ENCODE peak calls at places on chromosomes 12 and 14, in seven cellular contexts. S is CD4-positive, alpha-beta T cell; J is tibial nerve; N is DND-41; C is colonic mucosa; P is A549; D is left ventricle myocardium inferior. T is an unnamed sample. For H3K9me3, the result is how much of the 10 kb centered on the place peaks cover.

GRCh38 chr14:60300019-60300418 is 51.0 kb downstream of the PPM1A start:
- DNase-seq in S (no peak), J (no peak), N (no peak), C (no peak), P (no peak), D (no peak), T (no peak)

GRCh38 chr12:92363295-92364146 is 217.9 kb upstream of the BTG1 start:
- DNase-seq in S (peak), J (peak), N (peak), C (peak), P (no peak), D (peak), T (peak)

GRCh38 chr12:115640929-115641328 is 636.6 kb downstream of the MED13L start:
- DNase-seq in S (no peak), J (no peak), N (no peak), C (no peak), P (no peak), D (no peak), T (no peak)

GRCh38 chr12:7899755-7900154 is 27.0 kb upstream of the SLC2A14 start:
- DNase-seq in S (no peak), J (no peak), N (no peak), C (no peak), P (no peak), D (no peak), T (no peak)

GRCh38 chr12:49766115-49766455 is 24.7 kb downstream of the TMBIM6 start:
- DNase-seq in S (no peak), J (no peak), N (no peak), C (no peak), P (no peak), D (no peak), T (no peak)

GRCh38 chr14:58817846-58818245 is 180.1 kb downstream of the DACT1 start:
- DNase-seq in S (no peak), J (no peak), N (no peak), C (no peak), P (no peak), D (no peak), T (no peak)

GRCh38 chr14:55348766-55349453 is 62.7 kb downstream of the ATG14 start:
- DNase-seq in S (no peak), J (no peak), N (no peak), C (no peak), P (no peak), D (no peak), T (no peak)

GRCh38 chr12:121144416-121144914 is 11.8 kb downstream of the P2RX7 start:
- DNase-seq in S (no peak), J (no peak), N (no peak), C (no peak), P (peak), D (no peak), T (no peak)

GRCh38 chr14:42779024-42779423 is 1172.3 kb downstream of the LRFN5 start:
- DNase-seq in S (no peak), J (no peak), N (no peak), C (no peak), P (no peak), D (no peak), T (no peak)

GRCh38 chr14:104604461-104605449 is at the start of gene TMEM179:
- DNase-seq in S (no peak), J (no peak), N (no peak), C (no peak), P (no peak), D (no peak), T (no peak)

GRCh38 chr12:39897315-39897714 is 208.6 kb downstream of the SLC2A13 start:
- DNase-seq in S (no peak), J (no peak), N (no peak), C (no peak), P (no peak), D (no peak), T (no peak)

GRCh38 chr14:94671870-94672444 is 59.8 kb downstream of the SERPINA3 start:
- DNase-seq in S (no peak), J (no peak), N (no peak), C (no peak), P (no peak), D (no peak), T (no peak)

GRCh38 chr14:74508292-74508731 is 14.7 kb downstream of the ISCA2 start:
- DNase-seq in S (no peak), J (no peak), N (no peak), C (no peak), P (peak), D (no peak), T (no peak)

GRCh38 chr12:20716037-20716436 is 20.9 kb downstream of the SLCO1C1 start:
- DNase-seq in S (no peak), J (no peak), N (no peak), C (peak), P (peak), D (no peak), T (no peak)

GRCh38 chr12:468671-469389 is 9.1 kb downstream of the B4GALNT3 start:
- DNase-seq in S (no peak), J (no peak), N (no peak), C (peak), P (no peak), D (no peak), T (no peak)

GRCh38 chr14:36672095-36672494 is 10.4 kb downstream of the PAX9 start:
- DNase-seq in S (no peak), J (no peak), N (no peak), C (no peak), P (no peak), D (no peak), T (no peak)

GRCh38 chr12:464484-465267 is 4.9 kb downstream of the B4GALNT3 start:
- DNase-seq in S (no peak), J (no peak), N (no peak), C (no peak), P (no peak), D (no peak), T (no peak)

GRCh38 chr12:111029305-111029704 is 108.9 kb upstream of the MYL2 start:
- DNase-seq in S (no peak), J (no peak), N (no peak), C (no peak), P (no peak), D (no peak), T (no peak)

DNA sequence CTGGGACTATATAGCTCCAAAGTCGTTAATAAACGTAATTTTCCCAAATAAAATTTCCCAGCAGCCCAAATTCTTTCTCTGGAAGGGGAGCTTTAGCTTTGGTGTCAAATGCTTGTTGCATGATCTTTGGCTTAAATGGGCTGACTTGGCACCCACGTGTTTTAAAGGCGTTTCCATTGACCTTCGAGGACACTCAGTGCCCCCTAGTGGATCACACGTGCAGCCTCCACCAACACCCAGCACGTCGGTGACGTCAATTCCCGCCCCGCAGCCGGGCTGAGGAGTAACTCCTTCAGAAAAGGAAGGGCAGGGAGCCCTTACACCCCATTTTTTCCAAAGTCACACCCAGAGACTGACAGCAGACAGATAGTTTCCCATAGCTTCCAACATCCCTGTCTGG is 707.8 kb downstream of the AACS start:
- DNase-seq in S (no peak), J (peak), N (peak), C (no peak), P (peak), D (no peak), T (no peak)
- TF ChIP-seq CTCF in S (no peak), J (no peak), N (peak), C (no peak), P (no peak), D (peak), T (no peak)

DNA sequence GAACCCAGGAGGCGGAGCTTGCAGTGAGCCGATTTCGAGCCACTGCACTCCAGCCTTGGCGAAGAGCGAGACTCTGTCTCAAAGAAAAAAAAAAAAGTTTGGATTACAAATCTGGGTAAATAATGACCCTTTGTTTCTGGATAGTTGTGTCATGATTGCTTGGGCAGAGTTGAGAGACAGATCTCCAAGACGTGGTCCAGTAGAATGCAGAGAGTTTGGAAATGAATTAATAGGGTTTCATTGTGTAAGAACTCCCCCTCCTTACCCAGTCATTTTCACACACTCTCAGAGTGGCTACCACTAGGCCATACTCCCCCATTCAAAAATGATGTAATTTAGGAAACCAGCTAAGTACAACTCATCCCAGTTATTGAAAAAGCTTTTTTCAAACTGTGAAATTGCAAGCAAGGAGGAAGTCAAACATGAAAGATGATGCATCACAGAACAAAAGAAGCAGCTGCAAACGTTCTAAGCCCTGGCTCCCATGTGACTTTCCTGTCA is 1331.9 kb downstream of the AACS start:
- DNase-seq in S (no peak), J (no peak), N (no peak), C (no peak), P (no peak), D (no peak), T (no peak)
- H3K9me3 ChIP-seq in S (under half), J (under half), N (under half), C (under half), P (under half), D (under half), T (under half)

GRCh38 chr12:122981587-122982493 is 1.4 kb downstream of the ARL6IP4 start:
- DNase-seq in S (no peak), J (no peak), N (no peak), C (no peak), P (no peak), D (no peak), T (no peak)

GRCh38 chr12:122982494-122982850 is 2.0 kb downstream of the ARL6IP4 start:
- DNase-seq in S (no peak), J (no peak), N (no peak), C (no peak), P (no peak), D (no peak), T (no peak)

GRCh38 chr12:122979908-122980191 is 631 bp upstream of the ARL6IP4 start:
- DNase-seq in S (no peak), J (no peak), N (no peak), C (no peak), P (no peak), D (no peak), T (no peak)

GRCh38 chr12:122980192-122981035 is at the start of gene ARL6IP4:
- DNase-seq in S (peak), J (no peak), N (peak), C (peak), P (peak), D (peak), T (peak)

DNA sequence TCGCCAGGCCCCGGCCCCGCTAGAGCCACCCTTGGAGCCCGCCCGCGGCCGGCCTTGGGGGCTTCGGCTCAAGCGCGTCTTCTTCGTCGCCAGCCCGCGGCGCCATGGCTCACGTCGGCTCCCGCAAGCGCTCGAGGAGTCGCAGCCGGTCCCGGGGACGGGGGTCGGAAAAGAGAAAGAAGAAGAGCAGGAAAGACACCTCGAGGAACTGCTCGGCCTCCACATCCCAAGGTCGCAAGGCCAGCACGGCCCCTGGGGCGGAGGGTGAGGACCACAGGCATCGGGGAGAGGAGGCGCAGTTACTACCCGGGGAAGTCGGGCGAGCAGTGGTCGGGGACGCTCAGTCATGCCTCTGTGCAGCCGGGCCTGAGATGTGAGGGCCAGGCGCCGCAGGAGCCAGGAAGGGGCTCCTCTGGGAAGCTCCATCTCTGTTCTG is 573 bp downstream of the ARL6IP4 start:
- DNase-seq in S (no peak), J (no peak), N (peak), C (no peak), P (no peak), D (no peak), T (no peak)
- TF ChIP-seq CTCF in S (no peak), J (no peak), N (peak), C (no peak), P (no peak), D (no peak), T (no peak)

GRCh38 chr12:130448044-130448821 is 110.5 kb downstream of the PIWIL1 start:
- DNase-seq in S (no peak), J (no peak), N (no peak), C (no peak), P (no peak), D (no peak), T (no peak)
- H3K9me3 ChIP-seq in S (under half), J (under half), N (under half), C (under half), P (under half), D (under half), T (under half)

GRCh38 chr14:93332853-93333630 is at the start of gene BTBD7:
- DNase-seq in S (peak), J (peak), N (peak), C (peak), P (peak), D (peak), T (peak)
- TF ChIP-seq CTCF in S (no peak), J (peak), N (peak), C (peak), P (no peak), D (peak), T (no peak)

GRCh38 chr12:52813885-52814709 is at the start of gene KRT4:
- DNase-seq in S (no peak), J (no peak), N (no peak), C (no peak), P (peak), D (no peak), T (no peak)
- H3K9me3 ChIP-seq in S (under half), J (under half), N (under half), C (under half), P (under half), D (under half), T (under half)

DNA sequence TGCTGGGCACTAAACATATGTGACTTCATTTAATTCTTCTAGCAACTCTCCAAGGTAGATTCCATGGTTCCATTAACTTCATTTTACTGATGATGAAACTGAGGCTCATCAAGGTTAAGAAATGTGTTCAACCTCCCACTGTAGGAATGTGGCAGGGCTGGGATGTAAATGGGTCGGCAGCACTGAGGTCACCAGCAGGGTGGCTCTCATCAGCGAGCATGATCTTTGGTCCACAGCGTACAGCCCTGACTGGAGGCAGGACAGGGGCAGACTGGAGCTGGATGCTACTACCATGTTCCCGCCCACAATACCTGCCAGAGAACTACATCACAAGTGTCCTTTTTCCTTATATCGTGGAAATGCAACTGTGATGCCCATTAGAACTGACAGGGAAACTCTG is 4.6 kb downstream of the APPL2 start:
- DNase-seq in S (no peak), J (no peak), N (no peak), C (peak), P (no peak), D (no peak), T (no peak)
- TF ChIP-seq CTCF in S (no peak), J (no peak), N (no peak), C (no peak), P (no peak), D (no peak), T (no peak)

GRCh38 chr14:105765893-105766614 is 239.7 kb downstream of the TMEM121 start:
- DNase-seq in S (no peak), J (no peak), N (no peak), C (no peak), P (no peak), D (no peak), T (no peak)
- H3K9me3 ChIP-seq in S (under half), J (under half), N (under half), C (under half), P (under half), D (under half), T (under half)

T was measured in CD8-positive, alpha-beta T cell.